ENCODE peak calls at places on chromosomes 3 and 15, in four cellular contexts. One of them, this sample, is unnamed.

GRCh38 chr3:35596611-35597010 is 42.7 kb upstream of the ARPP21 start:
- DNase-seq in GM12878: no peak
- DNase-seq in HepG2: no peak
- DNase-seq in K562: no peak
- DNase-seq in this sample: no peak

GRCh38 chr3:13199899-13200451 is 126.7 kb upstream of the IQSEC1 start:
- DNase-seq in GM12878: no peak
- DNase-seq in HepG2: no peak
- DNase-seq in K562: no peak
- DNase-seq in this sample: no peak

GRCh38 chr3:40876496-40876895 is 322.8 kb upstream of the CTNNB1 start:
- DNase-seq in GM12878: no peak
- DNase-seq in HepG2: peak
- DNase-seq in K562: no peak
- DNase-seq in this sample: no peak

GRCh38 chr15:50049871-50050270 is 69.2 kb downstream of the ATP8B4 start:
- DNase-seq in GM12878: no peak
- DNase-seq in HepG2: no peak
- DNase-seq in K562: no peak
- DNase-seq in this sample: no peak

GRCh38 chr15:33716025-33716424 is 252.3 kb upstream of the CHRM5 start:
- DNase-seq in GM12878: no peak
- DNase-seq in HepG2: no peak
- DNase-seq in K562: no peak
- DNase-seq in this sample: no peak

GRCh38 chr3:149506540-149506939 is 32.0 kb downstream of the TM4SF4 start:
- DNase-seq in GM12878: no peak
- DNase-seq in HepG2: no peak
- DNase-seq in K562: no peak
- DNase-seq in this sample: no peak

GRCh38 chr3:172717493-172718088 is 6.7 kb upstream of the NCEH1 start:
- DNase-seq in GM12878: no peak
- DNase-seq in HepG2: peak
- DNase-seq in K562: peak
- DNase-seq in this sample: no peak

GRCh38 chr3:155870945-155871745 is 695 bp downstream of the GMPS start:
- DNase-seq in GM12878: no peak
- DNase-seq in HepG2: no peak
- DNase-seq in K562: peak
- DNase-seq in this sample: peak

GRCh38 chr3:100992086-100993033 is 861 bp downstream of the ABI3BP start:
- DNase-seq in GM12878: no peak
- DNase-seq in HepG2: no peak
- DNase-seq in K562: no peak
- DNase-seq in this sample: no peak

DNA sequence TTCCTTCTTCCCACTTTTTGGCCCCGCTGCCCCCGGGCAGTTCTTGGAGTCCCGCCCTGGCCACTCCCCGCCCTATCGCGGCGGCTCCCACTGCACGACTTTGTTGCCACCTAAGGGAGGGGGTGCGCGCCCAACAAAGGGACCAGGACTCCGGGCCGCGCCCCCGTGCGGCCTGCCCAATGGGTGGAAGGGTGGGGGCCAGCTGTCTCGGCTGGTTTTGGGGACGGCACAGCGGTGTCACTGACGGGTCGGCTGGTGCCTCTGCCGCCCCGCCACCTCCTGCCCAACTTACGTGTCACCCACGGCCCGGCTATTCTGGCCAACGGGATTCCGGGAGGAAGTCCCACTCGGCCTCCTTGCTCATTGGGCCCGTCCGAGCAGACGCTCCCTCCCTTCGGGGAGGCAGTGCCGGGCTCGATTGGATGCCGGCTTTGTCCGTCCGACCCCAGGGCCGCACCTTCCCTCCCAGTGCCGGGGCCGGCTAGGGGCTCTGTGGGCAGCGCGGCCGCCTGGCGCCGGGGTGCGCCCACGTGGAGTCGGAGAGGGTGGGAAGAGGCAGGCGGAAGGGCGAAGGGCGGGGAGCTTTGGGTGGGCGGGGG is at the start of gene GOLIM4:
- DNase-seq in GM12878: peak
- DNase-seq in HepG2: peak
- DNase-seq in K562: peak
- DNase-seq in this sample: peak
- TF ChIP-seq SMC3 in GM12878: no peak
- TF ChIP-seq SMC3 in HepG2: no peak
- TF ChIP-seq SMC3 in K562: no peak
- TF ChIP-seq SMC3 in this sample: no peak

GRCh38 chr3:188164248-188164687 is 10.3 kb downstream of the LPP start:
- DNase-seq in GM12878: no peak
- DNase-seq in HepG2: peak
- DNase-seq in K562: no peak
- DNase-seq in this sample: no peak
- TF ChIP-seq FOXM1 in GM12878: no peak
- TF ChIP-seq FOXM1 in HepG2: no peak
- TF ChIP-seq FOXM1 in K562: no peak
- TF ChIP-seq FOXM1 in this sample: no peak

GRCh38 chr3:30457081-30457480 is 149.3 kb upstream of the TGFBR2 start:
- DNase-seq in GM12878: no peak
- DNase-seq in HepG2: no peak
- DNase-seq in K562: no peak
- DNase-seq in this sample: no peak
- TF ChIP-seq SMC3 in GM12878: no peak
- TF ChIP-seq SMC3 in HepG2: no peak
- TF ChIP-seq SMC3 in K562: no peak
- TF ChIP-seq SMC3 in this sample: no peak

GRCh38 chr3:11226042-11226370 is 46.2 kb upstream of the ATG7 start:
- DNase-seq in GM12878: no peak
- DNase-seq in HepG2: no peak
- DNase-seq in K562: no peak
- DNase-seq in this sample: no peak
- TF ChIP-seq FOXM1 in GM12878: no peak
- TF ChIP-seq FOXM1 in HepG2: no peak
- TF ChIP-seq FOXM1 in K562: no peak
- TF ChIP-seq FOXM1 in this sample: no peak

DNA sequence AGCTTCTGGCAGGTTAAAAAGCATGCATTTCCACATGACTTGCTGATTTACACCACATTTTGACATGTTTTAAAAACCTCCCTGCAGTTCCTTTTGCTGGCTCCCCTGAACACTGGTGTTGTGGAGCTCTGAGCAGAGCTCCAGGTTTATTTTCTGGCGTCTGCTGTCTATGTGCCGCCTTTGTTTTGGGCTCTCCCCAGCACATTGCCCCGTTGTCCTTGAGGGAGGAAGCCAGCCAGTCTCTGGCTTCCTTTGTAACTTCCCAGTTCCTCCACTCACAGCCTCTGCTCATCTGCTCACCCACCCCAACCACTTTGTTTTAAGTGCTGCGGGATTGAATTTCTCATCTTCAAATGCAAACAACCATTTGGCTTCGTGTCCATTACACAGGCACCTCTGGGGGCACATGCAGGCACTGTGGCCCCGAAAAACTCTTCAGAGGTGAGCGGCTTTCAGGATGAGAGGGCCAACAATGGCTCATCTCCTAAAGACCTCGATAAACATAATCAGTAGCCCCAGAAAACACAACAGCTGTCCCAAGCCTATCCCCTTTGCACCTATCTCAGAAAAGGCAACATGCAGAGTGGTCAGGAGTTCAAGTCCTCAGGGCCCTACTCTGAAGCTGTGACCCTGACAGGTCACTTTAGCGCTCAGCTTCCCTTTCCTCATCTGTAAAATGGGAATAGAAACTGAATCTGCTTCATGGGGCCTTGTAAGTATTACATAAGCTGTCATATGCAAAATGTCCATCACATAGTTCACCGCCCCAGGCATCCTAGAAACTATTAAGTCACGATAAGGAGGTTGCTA is 1.4 kb upstream of the MEF2A start:
- DNase-seq in GM12878: peak
- DNase-seq in HepG2: peak
- DNase-seq in K562: peak
- DNase-seq in this sample: no peak
- TF ChIP-seq SMC3 in GM12878: no peak
- TF ChIP-seq SMC3 in HepG2: no peak
- TF ChIP-seq SMC3 in K562: no peak
- TF ChIP-seq SMC3 in this sample: no peak

GRCh38 chr3:139674585-139675260 is 3.0 kb downstream of the NMNAT3 start:
- DNase-seq in GM12878: no peak
- DNase-seq in HepG2: no peak
- DNase-seq in K562: no peak
- DNase-seq in this sample: peak

GRCh38 chr3:139672884-139673283 is 4.9 kb downstream of the NMNAT3 start:
- DNase-seq in GM12878: no peak
- DNase-seq in HepG2: no peak
- DNase-seq in K562: no peak
- DNase-seq in this sample: peak

GRCh38 chr3:139675327-139675726 is 2.4 kb downstream of the NMNAT3 start:
- DNase-seq in GM12878: no peak
- DNase-seq in HepG2: no peak
- DNase-seq in K562: no peak
- DNase-seq in this sample: peak

GRCh38 chr3:139670196-139670595 is 7.6 kb downstream of the NMNAT3 start:
- DNase-seq in GM12878: no peak
- DNase-seq in HepG2: no peak
- DNase-seq in K562: no peak
- DNase-seq in this sample: peak

GRCh38 chr3:139672247-139672646 is 5.5 kb downstream of the NMNAT3 start:
- DNase-seq in GM12878: no peak
- DNase-seq in HepG2: no peak
- DNase-seq in K562: no peak
- DNase-seq in this sample: no peak
- TF ChIP-seq FOXM1 in GM12878: no peak
- TF ChIP-seq FOXM1 in HepG2: no peak
- TF ChIP-seq FOXM1 in K562: no peak
- TF ChIP-seq FOXM1 in this sample: no peak

GRCh38 chr15:70264014-70264492 is 166.3 kb upstream of the TLE3 start:
- DNase-seq in GM12878: no peak
- DNase-seq in HepG2: no peak
- DNase-seq in K562: no peak
- DNase-seq in this sample: peak
- TF ChIP-seq SMC3 in GM12878: no peak
- TF ChIP-seq SMC3 in HepG2: no peak
- TF ChIP-seq SMC3 in K562: no peak
- TF ChIP-seq SMC3 in this sample: peak

GRCh38 chr3:23968467-23969184 is 23.5 kb downstream of the NR1D2 start:
- DNase-seq in GM12878: no peak
- DNase-seq in HepG2: no peak
- DNase-seq in K562: no peak
- DNase-seq in this sample: no peak
- TF ChIP-seq FOXM1 in GM12878: no peak
- TF ChIP-seq FOXM1 in HepG2: no peak
- TF ChIP-seq FOXM1 in K562: no peak
- TF ChIP-seq FOXM1 in this sample: no peak